ENCODE peak calls at places on chromosomes 5 and 9, in ten cellular contexts. P, K, L, A, M, C, I, X, E and O are unnamed samples.

GRCh38 chr9:134407123-134407779 is 81.0 kb downstream of the RXRA start:
- DNase-seq in P (peak), K (peak), L (peak), A (peak), M (peak), C (peak), I (peak), X (peak), E (peak), O (peak)

GRCh38 chr5:1648806-1649205 is 125.0 kb upstream of the LPCAT1 start:
- DNase-seq in P (peak), K (no peak), L (no peak), A (no peak), M (no peak), C (no peak), I (no peak), X (no peak), E (no peak), O (peak)

GRCh38 chr5:152332696-152333095 is 72.4 kb downstream of the NMUR2 start:
- DNase-seq in P (no peak), K (no peak), L (no peak), A (no peak), M (no peak), C (no peak), I (no peak), X (no peak), E (no peak), O (no peak)

GRCh38 chr5:180172447-180173197 is 36.4 kb downstream of the RASGEF1C start:
- DNase-seq in P (peak), K (no peak), L (peak), A (peak), M (no peak), C (no peak), I (no peak), X (peak), E (no peak), O (no peak)

GRCh38 chr5:5135957-5136676 is 4.0 kb upstream of the ADAMTS16 start:
- DNase-seq in P (peak), K (no peak), L (no peak), A (no peak), M (no peak), C (no peak), I (no peak), X (no peak), E (peak), O (no peak)

GRCh38 chr5:139710370-139711066 is 62.4 kb downstream of the CXXC5 start:
- DNase-seq in P (peak), K (peak), L (no peak), A (peak), M (peak), C (peak), I (peak), X (peak), E (peak), O (peak)

GRCh38 chr9:35903049-35903448 is 3.0 kb upstream of the HRCT1 start:
- DNase-seq in P (peak), K (no peak), L (peak), A (no peak), M (no peak), C (peak), I (no peak), X (peak), E (peak), O (peak)

GRCh38 chr5:5421149-5421960 is 1.1 kb upstream of the ICE1 start:
- DNase-seq in P (peak), K (no peak), L (peak), A (no peak), M (peak), C (peak), I (no peak), X (no peak), E (no peak), O (no peak)

GRCh38 chr5:89187268-89187667 is 304.3 kb upstream of the MEF2C start:
- DNase-seq in P (no peak), K (no peak), L (no peak), A (no peak), M (no peak), C (no peak), I (no peak), X (no peak), E (no peak), O (no peak)

GRCh38 chr5:74206571-74207550 is 433.7 kb downstream of the ENC1 start:
- DNase-seq in P (peak), K (peak), L (peak), A (peak), M (no peak), C (no peak), I (peak), X (peak), E (peak), O (peak)

GRCh38 chr9:134852906-134853654 is 27.5 kb upstream of the FCN2 start:
- DNase-seq in P (peak), K (no peak), L (no peak), A (peak), M (no peak), C (no peak), I (no peak), X (no peak), E (no peak), O (no peak)

GRCh38 chr9:14296462-14296861 is 17.5 kb downstream of the NFIB start:
- DNase-seq in P (no peak), K (no peak), L (no peak), A (no peak), M (no peak), C (no peak), I (no peak), X (no peak), E (no peak), O (no peak)

GRCh38 chr9:96245399-96245798 is 56.6 kb downstream of the HSD17B3 start:
- DNase-seq in P (no peak), K (no peak), L (no peak), A (no peak), M (no peak), C (peak), I (no peak), X (no peak), E (peak), O (no peak)

GRCh38 chr5:170791325-170791954 is 7.9 kb downstream of the GABRP start:
- DNase-seq in P (peak), K (peak), L (peak), A (no peak), M (peak), C (peak), I (no peak), X (peak), E (peak), O (peak)

GRCh38 chr9:109423877-109424276 is 74.2 kb downstream of the PTPN3 start:
- DNase-seq in P (no peak), K (no peak), L (no peak), A (no peak), M (no peak), C (no peak), I (no peak), X (no peak), E (no peak), O (no peak)

GRCh38 chr5:96014395-96014794 is 52.7 kb upstream of the ELL2 start:
- DNase-seq in P (no peak), K (no peak), L (no peak), A (no peak), M (no peak), C (no peak), I (no peak), X (no peak), E (peak), O (no peak)

GRCh38 chr5:75037106-75037505 is 15.3 kb downstream of the GCNT4 start:
- DNase-seq in P (peak), K (no peak), L (no peak), A (no peak), M (no peak), C (no peak), I (no peak), X (peak), E (peak), O (peak)

GRCh38 chr9:22052376-22052945 is 43.4 kb upstream of the CDKN2B start:
- DNase-seq in P (peak), K (peak), L (no peak), A (no peak), M (no peak), C (no peak), I (peak), X (peak), E (peak), O (peak)

GRCh38 chr9:129143461-129143927 is 32.3 kb downstream of the PTPA start:
- DNase-seq in P (peak), K (no peak), L (no peak), A (no peak), M (peak), C (no peak), I (no peak), X (no peak), E (peak), O (no peak)